ENCODE peak calls at places on chromosomes 13 and 19, in five cellular contexts. U is CD8-positive, alpha-beta T cell; Q is activated CD8-positive, alpha-beta T cell treated with anti-CD3 and anti-CD28 coated beads for 36 hours; A is Right ventricle myocardium superior; P is sciatic nerve. E is an unnamed sample.

GRCh38 chr19:35585844-35586243 is at the start of gene PMIS2:
- ATAC-seq in P (no peak), U (peak; percentile 34), Q (peak; percentile 70), A (no peak), E (no peak)

GRCh38 chr13:112510987-112511715 is 76.8 kb downstream of the TUBGCP3 start:
- ATAC-seq in P (no peak), A (no peak), U (no peak), Q (peak; percentile 77), E (peak; percentile 48)

GRCh38 chr19:32012206-32012605 is 333.2 kb upstream of the ZNF507 start:
- ATAC-seq in Q (no peak), A (no peak), P (peak; percentile 81), U (no peak), E (no peak)

GRCh38 chr19:5562280-5562679 is 5.5 kb downstream of the TINCR start:
- ATAC-seq in Q (no peak), P (no peak), U (no peak), A (no peak), E (no peak)

GRCh38 chr13:50916701-50917184 is 7.2 kb downstream of the RNASEH2B start:
- ATAC-seq in Q (no peak), U (no peak), P (peak; percentile 49), A (peak; percentile 34), E (peak; percentile 7)

GRCh38 chr13:75310005-75310580 is 171.9 kb downstream of the TBC1D4 start:
- ATAC-seq in P (peak; percentile 30), U (no peak), Q (no peak), A (no peak), E (no peak)

GRCh38 chr13:51584731-51585191 is 499 bp downstream of the WDFY2 start:
- ATAC-seq in U (peak; percentile 39), A (peak; percentile 27), P (peak; percentile 1), Q (peak; percentile 24), E (peak; percentile 63)

GRCh38 chr13:106534844-106535551 is 464 bp downstream of the EFNB2 start:
- ATAC-seq in P (no peak), A (peak; percentile 7), U (no peak), Q (peak; percentile 14), E (no peak)

GRCh38 chr19:51798958-51799310 is 4.0 kb downstream of the FPR3 start:
- ATAC-seq in A (peak; percentile 30), Q (no peak), U (no peak), P (peak; percentile 60), E (peak; percentile 16)

GRCh38 chr13:27997904-27998522 is 9.5 kb upstream of the URAD start:
- ATAC-seq in A (peak; percentile 89), Q (peak; percentile 67), P (peak; percentile 63), U (no peak), E (no peak)

GRCh38 chr19:54594737-54595136 is 1.3 kb downstream of the LILRA1 start:
- ATAC-seq in U (no peak), Q (no peak), P (no peak), A (no peak), E (no peak)

GRCh38 chr13:43388282-43389034 is 365.1 kb downstream of the DNAJC15 start:
- ATAC-seq in A (no peak), U (no peak), P (no peak), Q (no peak), E (peak; percentile 87)

GRCh38 chr19:812819-813358 is 8.9 kb downstream of the PLPPR3 start:
- ATAC-seq in Q (no peak), U (no peak), A (no peak), P (no peak), E (no peak)

GRCh38 chr19:46288896-46289588 is 7.8 kb upstream of the HIF3A start:
- ATAC-seq in P (no peak), U (no peak), A (peak; percentile 89), Q (no peak), E (peak; percentile 91)

GRCh38 chr19:58217607-58218391 is 10.9 kb upstream of the ZNF544 start:
- ATAC-seq in A (no peak), P (no peak), Q (no peak), U (no peak), E (no peak)

GRCh38 chr13:111006508-111007031 is 91.7 kb upstream of the ANKRD10 start:
- ATAC-seq in U (no peak), A (peak; percentile 97), P (peak; percentile 97), Q (no peak), E (peak; percentile 52)

GRCh38 chr13:113485545-113485944 is 5.0 kb downstream of the DCUN1D2 start:
- ATAC-seq in U (no peak), A (peak; percentile 42), P (no peak), Q (no peak), E (no peak)

GRCh38 chr19:38034153-38034835 is 127.3 kb downstream of the SIPA1L3 start:
- ATAC-seq in A (no peak), U (no peak), Q (no peak), P (peak; percentile 41), E (no peak)

GRCh38 chr13:99383946-99384345 is 76.7 kb upstream of the GPR183 start:
- ATAC-seq in Q (peak; percentile 40), U (peak; percentile 32), P (no peak), A (no peak), E (no peak)

GRCh38 chr13:97385146-97385545 is 48.8 kb upstream of the RAP2A start:
- ATAC-seq in P (no peak), U (no peak), A (peak; percentile 33), Q (no peak), E (no peak)

GRCh38 chr13:111179908-111180756 is 65.0 kb downstream of the ARHGEF7 start:
- ATAC-seq in Q (peak; percentile 17), U (no peak), P (no peak), A (no peak), E (no peak)

GRCh38 chr19:3458229-3458555 is 22.1 kb downstream of the SMIM24 start:
- ATAC-seq in P (peak; percentile 33), U (no peak), Q (no peak), A (peak; percentile 40), E (no peak)

GRCh38 chr13:30145709-30146367 is 161.5 kb downstream of the KATNAL1 start:
- ATAC-seq in Q (peak; percentile 59), A (no peak), U (no peak), P (no peak), E (no peak)

GRCh38 chr13:28313579-28313978 is 175.2 kb downstream of the PAN3 start:
- ATAC-seq in P (no peak), U (no peak), A (no peak), Q (peak; percentile 53), E (no peak)

GRCh38 chr13:27367570-27367969 is 56.8 kb upstream of the GTF3A start:
- ATAC-seq in Q (no peak), P (no peak), U (no peak), A (no peak), E (no peak)

GRCh38 chr13:60226507-60226906 is 62.8 kb upstream of the DIAPH3 start:
- ATAC-seq in Q (no peak), A (no peak), P (no peak), U (no peak), E (peak; percentile 53)

GRCh38 chr19:45515807-45516401 is 8.6 kb downstream of the VASP start:
- ATAC-seq in A (peak; percentile 14), Q (no peak), U (no peak), P (no peak), E (peak; percentile 14)

GRCh38 chr19:4647676-4648644 is 8.6 kb downstream of the TNFAIP8L1 start:
- ATAC-seq in Q (no peak), P (peak; percentile 90), U (no peak), A (peak; percentile 61), E (peak; percentile 53)

GRCh38 chr19:46844067-46844489 is 6.6 kb downstream of the AP2S1 start:
- ATAC-seq in Q (no peak), A (no peak), U (no peak), P (no peak), E (no peak)

GRCh38 chr19:58042709-58043340 is 9.0 kb downstream of the ZSCAN1 start:
- ATAC-seq in P (no peak), U (no peak), A (no peak), Q (no peak), E (no peak)

GRCh38 chr19:37931941-37932655 is 25.1 kb downstream of the SIPA1L3 start:
- ATAC-seq in P (peak; percentile 42), Q (peak; percentile 24), U (no peak), A (peak; percentile 49), E (peak; percentile 83)

GRCh38 chr13:114204894-114205293 is 25.8 kb downstream of the CFAP97D2 start:
- ATAC-seq in P (no peak), A (no peak), U (no peak), Q (peak; percentile 49), E (no peak)

GRCh38 chr13:20191902-20192469 is 752 bp downstream of the GJB2 start:
- ATAC-seq in Q (no peak), A (peak; percentile 36), U (no peak), P (peak; percentile 45), E (peak; percentile 2)